ENCODE peak calls at places on chromosomes 16 and 17, in five cellular contexts. V, U, T, C and O are unnamed samples.
A peak's percentile ranks its signal among the peaks of the same experiment; 100 is the strongest.

GRCh38 chr17:7047566-7047965 is 3.7 kb upstream of the SLC16A11 start:
- ATAC-seq in V (no peak), U (no peak), T (peak; percentile 30), C (no peak), O (no peak)

GRCh38 chr16:1781758-1782407 is 488 bp downstream of the SPSB3 start:
- ATAC-seq in V (no peak), U (peak; percentile 16), T (peak; percentile 14), C (no peak), O (peak; percentile 17)

GRCh38 chr16:84752600-84752999 is 52.8 kb downstream of the USP10 start:
- ATAC-seq in V (no peak), U (no peak), T (no peak), C (no peak), O (no peak)

GRCh38 chr17:39666601-39667261 is 1.5 kb upstream of the PNMT start:
- ATAC-seq in V (peak; percentile 48), U (peak; percentile 38), T (no peak), C (no peak), O (peak; percentile 39)

GRCh38 chr17:71921726-71922320 is 199.0 kb upstream of the SOX9 start:
- ATAC-seq in V (no peak), U (no peak), T (no peak), C (no peak), O (no peak)

GRCh38 chr17:34167359-34167758 is 87.7 kb upstream of the CCL2 start:
- ATAC-seq in V (peak; percentile 68), U (peak; percentile 73), T (no peak), C (peak; percentile 72), O (no peak)

GRCh38 chr17:77228224-77229215 is 87.8 kb downstream of the SEC14L1 start:
- ATAC-seq in V (peak; percentile 55), U (no peak), T (no peak), C (no peak), O (no peak)

GRCh38 chr16:6863135-6863534 is 469.5 kb upstream of the RBFOX1 start:
- ATAC-seq in V (no peak), U (no peak), T (no peak), C (no peak), O (no peak)

GRCh38 chr16:24643489-24643888 is 86.0 kb upstream of the TNRC6A start:
- ATAC-seq in V (no peak), U (no peak), T (no peak), C (no peak), O (no peak)

GRCh38 chr16:58026705-58027340 is 1.3 kb downstream of the MMP15 start:
- ATAC-seq in V (peak; percentile 0), U (peak; percentile 1), T (no peak), C (peak; percentile 5), O (no peak)

GRCh38 chr17:41651625-41652460 is 27.5 kb upstream of the KRT17 start:
- ATAC-seq in V (peak; percentile 16), U (peak; percentile 32), T (peak; percentile 58), C (peak; percentile 57), O (peak; percentile 67)

GRCh38 chr17:15168379-15168778 is 96.7 kb downstream of the PMP22 start:
- ATAC-seq in V (no peak), U (no peak), T (no peak), C (no peak), O (no peak)

GRCh38 chr17:77273397-77274136 is 132.8 kb downstream of the SEC14L1 start:
- ATAC-seq in V (no peak), U (no peak), T (no peak), C (no peak), O (no peak)

GRCh38 chr17:64356304-64356686 is 34.4 kb downstream of the PECAM1 start:
- ATAC-seq in V (no peak), U (no peak), T (no peak), C (no peak), O (no peak)

GRCh38 chr17:34220776-34221390 is 34.2 kb upstream of the CCL2 start:
- ATAC-seq in V (peak; percentile 55), U (peak; percentile 65), T (no peak), C (no peak), O (peak; percentile 75)

GRCh38 chr16:84722068-84722467 is 22.3 kb downstream of the USP10 start:
- ATAC-seq in V (no peak), U (no peak), T (no peak), C (no peak), O (no peak)

GRCh38 chr16:74466872-74467271 is 45.6 kb upstream of the CLEC18B start:
- ATAC-seq in V (no peak), U (no peak), T (no peak), C (no peak), O (no peak)

GRCh38 chr17:78441271-78441986 is 63.0 kb downstream of the PGS1 start:
- ATAC-seq in V (no peak), U (no peak), T (no peak), C (no peak), O (no peak)

GRCh38 chr17:73566905-73567782 is 77.1 kb downstream of the SDK2 start:
- ATAC-seq in V (no peak), U (no peak), T (peak; percentile 27), C (no peak), O (no peak)

GRCh38 chr17:4204676-4205075 is 59.1 kb downstream of the ANKFY1 start:
- ATAC-seq in V (peak; percentile 77), U (peak; percentile 35), T (no peak), C (peak; percentile 38), O (peak; percentile 95)

GRCh38 chr17:73211745-73212144 is 18.9 kb downstream of the COG1 start:
- ATAC-seq in V (no peak), U (no peak), T (no peak), C (no peak), O (no peak)

GRCh38 chr16:56279914-56280313 is 88.6 kb downstream of the GNAO1 start:
- ATAC-seq in V (no peak), U (no peak), T (no peak), C (no peak), O (no peak)

GRCh38 chr17:71975998-71976649 is 144.7 kb upstream of the SOX9 start:
- ATAC-seq in V (peak; percentile 97), U (peak; percentile 97), T (peak; percentile 98), C (peak; percentile 55), O (peak; percentile 95)

GRCh38 chr17:77721823-77722160 is 236.7 kb upstream of the TNRC6C start:
- ATAC-seq in V (no peak), U (no peak), T (no peak), C (no peak), O (no peak)

GRCh38 chr16:53726625-53727024 is 22.7 kb downstream of the FTO start:
- ATAC-seq in V (peak; percentile 53), U (no peak), T (peak; percentile 98), C (no peak), O (no peak)